ENCODE peak calls at places on chromosomes 13 and 19, in four cellular contexts. E, Q, T and U are unnamed samples.

GRCh38 chr13:40446365-40446764 is 220.1 kb downstream of the FOXO1 start:
- DNase-seq in T (no peak), Q (no peak), E (no peak), U (no peak)

GRCh38 chr13:62209539-62209938 is 793.9 kb upstream of the PCDH20 start:
- DNase-seq in T (no peak), Q (no peak), E (no peak), U (no peak)

GRCh38 chr13:88136098-88136790 is 465.1 kb downstream of the SLITRK5 start:
- DNase-seq in T (no peak), E (no peak), Q (no peak), U (no peak)

GRCh38 chr19:53982611-53983010 is 8.8 kb upstream of the CACNG6 start:
- DNase-seq in E (no peak), Q (peak; percentile 55), T (no peak), U (peak; percentile 55)

GRCh38 chr13:94481966-94482365 is 2.5 kb upstream of the DCT start:
- DNase-seq in Q (peak; percentile 54), E (no peak), T (no peak), U (no peak)

GRCh38 chr19:33681081-33681680 is 59.4 kb downstream of the CHST8 start:
- DNase-seq in T (no peak), Q (no peak), E (no peak), U (no peak)

GRCh38 chr13:41740479-41740878 is 220.4 kb downstream of the VWA8 start:
- DNase-seq in Q (no peak), T (no peak), E (no peak), U (no peak)

GRCh38 chr13:27839809-27840467 is 47.7 kb downstream of the GSX1 start:
- DNase-seq in Q (no peak), E (no peak), T (no peak), U (no peak)

GRCh38 chr13:43257765-43258164 is 234.4 kb downstream of the DNAJC15 start:
- DNase-seq in T (no peak), E (no peak), Q (no peak), U (no peak)

GRCh38 chr19:8481191-8481590 is 21.2 kb downstream of the PRAM1 start:
- DNase-seq in T (no peak), E (no peak), Q (peak; percentile 48), U (no peak)

GRCh38 chr13:40653558-40654318 is 12.7 kb downstream of the FOXO1 start:
- DNase-seq in E (no peak), T (no peak), Q (no peak), U (no peak)

GRCh38 chr19:57708641-57709354 is at the start of gene ZNF154:
- DNase-seq in E (peak; percentile 73), T (peak; percentile 28), Q (peak; percentile 45), U (peak; percentile 50)

GRCh38 chr13:44617648-44618047 is 41.5 kb upstream of the TSC22D1 start:
- DNase-seq in Q (no peak), E (no peak), T (no peak), U (no peak)

GRCh38 chr13:106533101-106533939 is 2.1 kb downstream of the EFNB2 start:
- DNase-seq in Q (peak; percentile 83), T (peak; percentile 85), E (peak; percentile 87), U (peak; percentile 55)

GRCh38 chr19:40603071-40603718 is 2.0 kb downstream of the LTBP4 start:
- DNase-seq in Q (peak; percentile 22), T (no peak), E (no peak), U (peak; percentile 79)

GRCh38 chr19:40605201-40605971 is 4.2 kb downstream of the LTBP4 start:
- DNase-seq in Q (peak; percentile 72), E (peak; percentile 96), T (peak; percentile 78), U (peak; percentile 74)

GRCh38 chr19:40604647-40605200 is 3.6 kb downstream of the LTBP4 start:
- DNase-seq in E (peak; percentile 76), Q (peak; percentile 33), T (no peak), U (peak; percentile 51)

GRCh38 chr19:40601061-40601973 is at the start of gene LTBP4:
- DNase-seq in E (peak; percentile 72), T (no peak), Q (peak; percentile 67), U (peak; percentile 78)

GRCh38 chr19:40603719-40604646 is 2.8 kb downstream of the LTBP4 start:
- DNase-seq in E (peak; percentile 100), T (peak; percentile 99), Q (peak; percentile 98), U (peak; percentile 99)
- TF ChIP-seq POLR2A in E (peak; percentile 30), T (peak; percentile 50), Q (peak; percentile 62), U (peak; percentile 43)

GRCh38 chr19:18651738-18652137 is 14.9 kb downstream of the KLHL26 start:
- DNase-seq in Q (no peak), T (no peak), E (no peak), U (no peak)

GRCh38 chr19:18651300-18651699 is 14.5 kb downstream of the KLHL26 start:
- DNase-seq in T (no peak), E (no peak), Q (no peak), U (no peak)

GRCh38 chr19:18650048-18650435 is 13.2 kb downstream of the KLHL26 start:
- DNase-seq in E (no peak), T (peak; percentile 30), Q (no peak), U (no peak)

GRCh38 chr19:18649371-18650047 is 12.7 kb downstream of the KLHL26 start:
- DNase-seq in T (no peak), E (peak; percentile 69), Q (peak; percentile 87), U (no peak)

GRCh38 chr19:18650468-18651001 is 13.7 kb downstream of the KLHL26 start:
- DNase-seq in Q (peak; percentile 92), E (peak; percentile 75), T (peak; percentile 42), U (no peak)
- TF ChIP-seq POLR2A in Q (no peak), E (no peak), T (no peak), U (no peak)

GRCh38 chr13:100611678-100612492 is 23.3 kb upstream of the GGACT start:
- DNase-seq in E (no peak), T (no peak), Q (peak; percentile 41), U (no peak)

GRCh38 chr13:100608906-100609305 is 20.3 kb upstream of the GGACT start:
- DNase-seq in T (no peak), E (peak; percentile 72), Q (no peak), U (no peak)

GRCh38 chr13:100604909-100605308 is 16.3 kb upstream of the GGACT start:
- DNase-seq in T (no peak), E (no peak), Q (no peak), U (no peak)

DNA sequence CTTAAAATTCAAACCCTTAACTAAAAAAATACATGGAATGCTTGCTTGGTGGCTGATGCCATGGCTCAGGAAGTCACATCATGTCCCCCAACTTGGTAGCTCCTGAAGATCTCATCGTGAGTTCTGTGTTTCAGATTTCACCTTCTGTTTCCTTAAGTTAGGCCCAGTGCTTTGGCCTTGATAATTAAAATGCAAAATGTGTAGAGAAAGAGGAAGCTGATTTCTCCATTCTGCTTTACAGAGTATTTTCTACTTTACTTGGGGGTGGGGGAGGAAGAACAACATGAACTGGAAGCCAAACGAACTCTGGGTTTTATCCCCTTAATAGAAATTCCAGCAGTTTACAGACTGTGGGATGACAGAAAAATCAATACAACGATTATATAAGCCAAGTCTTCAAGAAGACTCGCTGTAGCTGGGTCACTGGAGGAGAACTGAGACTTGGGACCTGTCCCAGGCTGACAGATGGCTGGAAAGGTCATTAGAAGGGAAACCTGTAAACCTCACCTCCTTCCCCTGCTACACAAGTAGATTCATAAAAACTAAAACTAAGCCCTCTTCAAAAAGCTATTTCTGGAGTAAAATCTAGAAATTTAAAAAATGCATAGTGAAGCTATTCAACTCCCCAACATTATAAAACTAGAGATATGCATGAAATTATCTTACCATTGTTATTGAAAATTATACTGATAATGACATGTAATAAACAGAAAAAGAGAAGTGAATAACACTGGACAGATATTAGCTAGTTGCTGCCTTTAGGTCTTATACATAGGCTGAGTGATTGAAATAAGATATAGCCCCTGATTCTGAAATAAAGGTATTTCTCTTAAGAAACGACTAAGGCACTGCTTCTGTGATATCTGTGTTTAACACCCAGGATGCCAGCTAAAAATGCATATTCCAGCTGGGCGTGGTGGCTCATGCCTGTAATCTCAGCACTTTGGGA is 22.1 kb upstream of the GGACT start:
- DNase-seq in E (no peak), T (no peak), Q (no peak), U (no peak)
- TF ChIP-seq POLR2A in E (no peak), T (no peak), Q (no peak), U (no peak)

DNA sequence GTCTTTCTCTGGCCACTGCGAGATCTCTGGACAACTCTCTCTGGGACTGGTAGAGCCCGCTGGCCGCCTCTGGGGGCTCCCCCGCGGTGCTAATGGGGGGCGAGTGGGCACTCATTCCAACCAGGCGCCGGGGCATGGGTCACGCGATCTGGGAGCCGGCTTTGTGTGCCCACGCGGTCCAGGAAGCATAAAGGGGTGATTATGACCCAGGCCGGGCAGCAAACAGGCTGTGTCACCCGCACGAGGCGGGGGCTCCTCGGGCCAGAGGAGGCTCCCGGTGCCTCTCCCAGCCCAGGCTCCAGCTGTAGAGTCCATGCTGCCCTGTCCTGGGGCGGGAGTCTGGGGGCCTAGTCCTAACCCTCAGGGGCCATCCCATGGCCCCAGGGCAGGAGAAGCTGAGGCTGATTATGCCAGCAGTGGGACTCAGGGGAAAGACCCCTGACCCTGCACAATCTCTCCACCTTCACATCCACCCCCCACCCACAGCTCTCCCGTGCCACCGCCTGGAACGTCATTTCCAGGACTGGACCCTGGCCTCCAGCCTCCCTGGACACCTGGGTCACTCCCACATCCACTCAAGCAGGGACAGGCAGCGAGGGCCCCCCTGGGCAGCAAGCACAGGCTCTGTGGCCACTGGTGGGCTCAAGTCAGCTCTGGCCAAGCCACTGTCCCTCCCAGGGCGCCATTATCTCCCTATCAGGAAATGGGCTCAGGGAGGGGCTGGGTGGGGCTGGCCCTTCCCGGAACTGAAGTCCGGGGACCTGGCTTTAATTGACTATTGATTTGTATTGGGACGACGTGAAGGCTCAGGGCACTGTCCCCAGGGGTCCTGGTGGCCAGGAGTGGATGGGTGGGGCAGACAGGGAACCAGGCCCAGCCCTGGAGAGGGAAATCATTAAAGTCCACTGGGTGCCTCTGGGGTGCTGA is 50.0 kb downstream of the PTPRS start:
- DNase-seq in E (no peak), Q (no peak), T (no peak), U (no peak)
- TF ChIP-seq POLR2A in E (no peak), Q (no peak), T (no peak), U (no peak)

GRCh38 chr19:14089412-14089661 is 1.2 kb downstream of the SAMD1 start:
- DNase-seq in Q (no peak), E (no peak), T (no peak), U (peak; percentile 46)
- TF ChIP-seq POLR2A in Q (no peak), E (no peak), T (no peak), U (no peak)

DNA sequence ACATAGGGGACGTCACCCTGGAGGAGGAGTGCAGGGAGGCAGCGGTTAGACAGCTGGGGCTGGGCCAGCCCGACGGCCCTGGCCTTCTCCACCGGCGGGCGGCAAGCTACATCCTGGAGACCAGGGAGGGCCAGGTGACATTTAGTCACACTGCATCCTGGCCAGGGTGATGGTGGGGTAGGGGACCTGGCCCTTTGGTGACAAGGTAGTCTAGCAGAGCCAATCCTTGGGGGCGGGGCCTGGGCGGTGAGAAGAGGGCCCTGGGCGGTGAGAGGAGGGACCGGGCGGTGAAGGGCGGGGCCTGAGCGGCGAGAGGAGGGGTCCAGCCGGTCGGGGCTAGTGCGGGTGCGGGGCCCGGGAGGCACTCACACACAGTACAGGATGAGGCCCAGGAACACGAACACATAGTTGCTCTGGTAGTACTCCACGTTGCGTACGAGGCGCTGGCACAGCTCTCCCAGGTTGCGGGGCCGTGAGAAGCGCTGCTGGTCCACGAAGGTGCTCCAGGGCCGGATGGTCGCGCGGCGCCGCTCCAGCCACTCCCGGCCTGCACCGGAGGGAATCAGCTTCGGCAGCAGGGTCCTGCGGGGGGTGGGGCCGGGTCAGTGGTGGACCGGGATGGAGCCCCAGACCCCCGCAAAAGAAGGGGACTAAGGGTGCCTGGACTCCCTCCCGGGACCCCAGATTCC is 610 bp downstream of the RABAC1 start:
- DNase-seq in E (peak; percentile 96), Q (peak; percentile 88), T (peak; percentile 89), U (peak; percentile 67)
- TF ChIP-seq POLR2A in E (peak; percentile 59), Q (no peak), T (peak; percentile 76), U (no peak)